ENCODE peak calls at places on chromosomes 5 and 9, in six cellular contexts. X, S, U, L, K and Q are unnamed samples.
A peak's percentile ranks its signal among the peaks of the same experiment; 100 is the strongest.

GRCh38 chr9:131255731-131256197 is 20.5 kb downstream of the FAM78A start:
- DNase-seq in X (no peak), S (no peak), U (no peak), L (no peak), K (no peak), Q (no peak)

GRCh38 chr5:100913298-100913697 is 10.2 kb upstream of the ST8SIA4 start:
- DNase-seq in X (no peak), S (no peak), U (no peak), L (no peak), K (no peak), Q (no peak)

GRCh38 chr9:12809720-12810119 is 34.9 kb downstream of the LURAP1L start:
- DNase-seq in X (no peak), S (no peak), U (no peak), L (no peak), K (no peak), Q (no peak)

GRCh38 chr5:68264024-68264956 is 48.7 kb downstream of the PIK3R1 start:
- DNase-seq in X (no peak), S (no peak), U (peak; percentile 69), L (no peak), K (peak; percentile 73), Q (no peak)

GRCh38 chr5:153159611-153160010 is 330.9 kb upstream of the GRIA1 start:
- DNase-seq in X (no peak), S (no peak), U (no peak), L (no peak), K (no peak), Q (no peak)

GRCh38 chr9:4324513-4324912 is 24.6 kb upstream of the GLIS3 start:
- DNase-seq in X (no peak), S (no peak), U (no peak), L (no peak), K (no peak), Q (no peak)

GRCh38 chr5:68114641-68115040 is 100.9 kb upstream of the PIK3R1 start:
- DNase-seq in X (no peak), S (no peak), U (no peak), L (no peak), K (no peak), Q (no peak)

GRCh38 chr9:89606567-89607311 is 1.9 kb downstream of the GADD45G start:
- DNase-seq in X (no peak), S (no peak), U (peak; percentile 42), L (no peak), K (peak; percentile 84), Q (peak; percentile 40)

DNA sequence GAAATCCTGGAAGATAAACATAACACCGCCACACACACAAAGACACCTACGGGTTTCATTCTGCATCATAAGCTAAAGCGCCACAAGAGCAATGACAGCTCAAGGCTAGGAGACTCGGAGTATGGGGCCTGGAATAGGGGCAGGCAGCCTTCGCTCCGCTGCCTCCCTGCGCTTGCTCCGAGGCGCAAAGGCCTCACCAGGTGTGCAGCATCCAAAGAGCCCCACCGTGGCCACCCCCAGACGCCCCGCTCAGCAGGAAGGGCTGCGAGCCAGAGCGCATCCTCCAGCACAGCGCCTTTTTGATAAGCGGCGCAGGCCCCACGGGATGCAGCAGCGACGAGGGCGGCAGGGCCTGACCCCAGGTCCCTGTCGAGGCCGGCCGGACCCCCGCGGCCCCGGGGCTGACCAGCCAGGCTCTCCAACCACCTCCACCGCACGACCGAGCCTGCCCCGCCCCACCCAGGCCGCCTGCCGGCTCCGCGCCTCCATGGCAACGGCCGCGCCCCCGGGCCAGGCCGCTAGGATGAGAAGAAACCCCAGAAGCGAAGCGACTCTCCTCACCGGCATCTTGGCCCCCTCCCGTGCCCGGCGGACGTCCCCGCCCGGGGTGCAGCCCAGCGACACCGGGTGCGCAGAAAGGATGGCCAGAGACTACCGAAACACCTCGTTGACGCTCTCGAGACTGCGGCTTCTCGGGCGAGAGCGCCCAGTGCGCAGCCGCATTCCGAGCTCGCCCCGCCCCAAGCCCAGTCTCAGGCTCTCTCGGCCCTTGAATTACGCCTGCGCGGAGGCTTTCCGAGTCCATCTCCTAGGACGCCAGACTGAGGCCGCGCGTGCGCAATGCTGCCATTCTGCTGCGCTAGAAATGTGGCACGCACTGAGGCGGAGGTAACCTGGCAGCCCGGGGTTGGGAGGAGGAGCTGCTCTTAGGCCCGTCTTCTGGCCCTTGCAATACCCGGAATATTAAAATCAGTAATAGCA is at the start of gene KIF3A:
- DNase-seq in X (peak; percentile 98), S (peak; percentile 95), U (peak; percentile 93), L (peak; percentile 97), K (peak; percentile 98), Q (peak; percentile 99)
- TF ChIP-seq POLR2A in X (no peak), S (peak; percentile 63), U (no peak), L (peak; percentile 67), K (peak; percentile 59), Q (no peak)

DNA sequence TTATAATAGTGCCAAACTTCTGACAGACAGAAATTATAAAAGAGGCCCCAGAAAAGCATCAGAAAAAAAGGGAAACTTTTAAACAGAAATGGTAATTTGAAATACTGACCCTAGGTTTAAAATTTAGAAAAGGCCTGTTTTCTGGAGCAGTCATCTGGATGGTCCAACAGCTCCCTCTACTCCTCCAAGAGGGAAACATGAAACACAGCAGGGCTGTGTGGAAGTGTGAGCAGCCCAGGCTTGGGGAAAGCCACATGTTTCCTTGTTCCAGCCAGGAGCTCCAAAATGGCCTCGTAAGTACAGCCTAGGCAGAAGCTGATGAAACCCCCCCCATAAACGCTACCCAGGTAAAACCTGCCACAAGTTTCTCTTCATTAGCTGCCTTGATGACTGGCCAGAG is 499.3 kb upstream of the ADAMTS16 start:
- DNase-seq in X (no peak), S (no peak), U (no peak), L (no peak), K (no peak), Q (no peak)
- TF ChIP-seq CTCF in X (no peak), S (no peak), U (no peak), L (no peak), K (no peak), Q (no peak)

GRCh38 chr5:143024227-143024920 is 254.2 kb downstream of the ARHGAP26 start:
- DNase-seq in X (no peak), S (no peak), U (no peak), L (no peak), K (no peak), Q (no peak)

GRCh38 chr5:143023447-143024096 is 253.4 kb downstream of the ARHGAP26 start:
- DNase-seq in X (peak; percentile 92), S (no peak), U (peak; percentile 80), L (no peak), K (peak; percentile 25), Q (no peak)

GRCh38 chr5:143026380-143026779 is 256.2 kb downstream of the ARHGAP26 start:
- DNase-seq in X (no peak), S (no peak), U (no peak), L (no peak), K (no peak), Q (no peak)

GRCh38 chr5:143025376-143025775 is 255.2 kb downstream of the ARHGAP26 start:
- DNase-seq in X (no peak), S (no peak), U (no peak), L (no peak), K (no peak), Q (no peak)

GRCh38 chr5:143025971-143026370 is 255.8 kb downstream of the ARHGAP26 start:
- DNase-seq in X (no peak), S (no peak), U (no peak), L (no peak), K (no peak), Q (no peak)
- H3K4me3 ChIP-seq in X (no peak overlapping the region), S (no peak overlapping the region), U (no peak overlapping the region), L (no peak overlapping the region), K (no peak overlapping the region), Q (no peak overlapping the region)

DNA sequence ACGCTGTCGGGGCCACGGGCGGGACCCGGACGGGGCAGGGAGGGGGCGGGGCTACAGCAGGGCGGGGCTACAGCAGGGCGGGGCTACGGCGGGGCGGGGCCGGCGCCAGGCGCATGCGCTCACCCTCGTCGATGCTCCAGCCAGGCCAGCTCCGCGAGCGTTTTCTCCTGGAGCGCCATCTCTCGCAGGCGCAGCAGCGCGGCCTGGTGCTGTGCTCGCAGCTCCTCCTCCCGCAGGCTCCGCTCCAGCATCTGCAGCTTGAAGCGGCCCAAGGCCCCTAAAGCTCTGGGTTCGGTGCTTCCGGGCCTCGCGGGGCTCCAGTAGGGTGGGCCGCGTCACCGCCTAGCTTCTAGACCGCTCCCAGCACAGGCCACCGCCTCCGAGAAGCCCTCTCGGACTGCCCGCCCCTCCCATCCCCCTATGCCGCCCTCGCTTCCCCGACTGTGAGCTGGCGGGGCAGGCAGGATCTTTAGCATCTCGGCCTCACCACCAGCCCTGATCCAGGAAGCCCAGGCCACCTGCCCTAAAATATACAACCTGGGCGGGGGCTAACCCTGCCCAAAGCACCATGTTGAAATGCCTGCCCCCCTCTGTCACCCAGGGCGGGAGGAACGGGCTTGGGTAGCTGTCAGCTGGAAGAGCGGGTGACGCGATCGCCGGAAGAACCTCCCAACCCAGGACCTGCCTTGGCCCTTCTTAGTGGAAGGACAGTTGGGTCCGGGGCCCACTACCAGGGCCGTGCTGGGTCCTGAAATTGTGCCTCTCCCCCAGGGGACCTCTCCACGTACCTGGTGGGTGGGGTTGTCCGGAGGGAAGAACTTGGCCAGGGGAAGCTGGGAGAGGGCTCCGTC is 21.9 kb upstream of the QSOX2 start:
- DNase-seq in X (peak; percentile 92), S (peak; percentile 56), U (peak; percentile 71), L (peak; percentile 85), K (peak; percentile 91), Q (peak; percentile 94)
- TF ChIP-seq POLR2A in X (no peak), S (peak; percentile 81), U (no peak), L (peak; percentile 94), K (peak; percentile 62), Q (no peak)

DNA sequence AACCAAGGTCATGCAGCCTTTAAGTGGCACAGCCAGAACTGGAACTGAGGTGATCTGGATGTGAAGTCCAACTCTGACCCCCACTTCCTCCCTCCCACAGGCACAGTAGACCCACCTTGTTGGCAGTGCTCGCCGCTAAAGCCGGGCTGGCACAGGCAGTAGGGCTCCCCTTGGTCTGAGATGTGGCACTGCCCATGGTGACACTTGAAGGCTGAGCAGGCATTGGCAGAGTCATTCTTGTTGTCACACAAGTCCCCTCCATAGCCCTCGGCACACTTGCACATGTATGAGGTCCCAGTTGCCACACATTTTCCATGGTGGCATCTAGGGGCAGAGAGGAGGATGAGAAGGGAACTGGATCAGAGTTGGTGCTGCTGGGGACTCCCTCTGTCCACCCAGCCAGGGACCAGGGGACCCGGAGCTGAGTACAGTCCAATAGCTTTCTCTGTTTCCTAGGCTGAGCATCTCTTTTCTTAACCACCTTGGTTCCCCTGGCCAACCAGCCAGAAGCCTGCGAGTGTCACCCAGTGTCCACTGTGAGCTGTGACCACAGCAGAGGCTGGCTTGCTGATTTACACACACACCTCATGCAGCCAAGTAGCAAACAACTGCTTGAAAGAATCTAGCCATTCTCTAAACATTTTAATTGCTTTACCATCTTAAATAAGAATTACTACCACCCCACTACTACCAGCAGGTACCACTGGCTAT is 90.7 kb upstream of the PANK3 start:
- DNase-seq in X (no peak), S (no peak), U (no peak), L (no peak), K (no peak), Q (no peak)
- TF ChIP-seq CTCF in X (no peak), S (no peak), U (no peak), L (no peak), K (no peak), Q (no peak)

DNA sequence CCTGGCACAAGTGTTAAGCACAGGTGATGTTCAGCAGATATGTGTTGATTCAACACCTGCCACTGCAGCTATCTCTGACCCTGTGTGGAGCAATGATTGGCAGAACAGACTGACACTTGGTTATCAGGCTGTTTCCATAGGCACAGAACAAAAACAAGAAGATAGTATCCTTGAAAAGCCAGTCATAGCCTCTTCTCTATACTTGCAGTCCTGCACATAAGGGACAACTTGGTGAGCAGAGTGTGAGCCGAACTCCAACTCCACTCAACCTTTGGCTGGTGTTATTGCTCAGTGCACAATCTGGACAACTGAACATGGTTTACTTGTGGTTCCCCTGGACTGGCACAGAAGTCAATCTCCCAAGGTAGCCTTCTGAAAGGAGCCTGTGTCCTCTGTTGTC is 99.2 kb downstream of the ADAMTS12 start:
- DNase-seq in X (no peak), S (no peak), U (no peak), L (no peak), K (no peak), Q (no peak)
- H3K4me3 ChIP-seq in X (no peak overlapping the region), S (no peak overlapping the region), U (no peak overlapping the region), L (no peak overlapping the region), K (no peak overlapping the region), Q (no peak overlapping the region)